ENCODE peak calls at places on chromosomes 11 and 22, in four cellular contexts. T is effector memory CD4-positive, alpha-beta T cell; X is GM12891; C is BE2C. M is an unnamed sample.

GRCh38 chr22:46013460-46014416 is 36.8 kb upstream of the WNT7B start:
- DNase-seq in T (peak; percentile 69), X (peak; percentile 93), C (peak; percentile 98), M (peak; percentile 68)

GRCh38 chr22:29080061-29080975 is 7.5 kb downstream of the KREMEN1 start:
- DNase-seq in T (no peak), X (no peak), C (peak; percentile 60), M (no peak)

GRCh38 chr11:118618991-118619375 is 11.6 kb downstream of the PHLDB1 start:
- DNase-seq in T (no peak), X (no peak), C (no peak), M (no peak)

GRCh38 chr11:68903631-68904457 is at the start of the genes IGHMBP2 and MRPL21:
- DNase-seq in T (peak; percentile 71), X (peak; percentile 90), C (peak; percentile 91), M (peak; percentile 66)

GRCh38 chr11:19951558-19952083 is 208.7 kb downstream of the DBX1 start:
- DNase-seq in T (no peak), X (peak; percentile 20), C (no peak), M (peak; percentile 8)

GRCh38 chr11:31001432-31001831 is 368.1 kb downstream of the DCDC1 start:
- DNase-seq in T (no peak), X (no peak), C (no peak), M (no peak)

GRCh38 chr22:48717076-48717810 is 1110.4 kb downstream of the BRD1 start:
- DNase-seq in T (no peak), X (no peak), C (no peak), M (no peak)

GRCh38 chr22:42172385-42173172 is 42.0 kb upstream of the CYP2D6 start:
- DNase-seq in T (no peak), X (no peak), C (peak; percentile 64), M (no peak)

M was measured in T-helper 2 cell.